ENCODE peak calls at places on chromosomes 13 and 19, in four cellular contexts. M is ovary, D is vagina, H is fibroblast of pulmonary artery. S is an unnamed sample.

GRCh38 chr13:113776231-113777125 is 17.5 kb downstream of the TMEM255B start:
- DNase-seq in M (no peak), D (no peak), H (no peak), S (no peak)

GRCh38 chr19:33546656-33547055 is 25.1 kb upstream of the PEPD start:
- DNase-seq in M (no peak), D (no peak), H (no peak), S (no peak)

GRCh38 chr19:48385461-48386087 is 5.8 kb downstream of the KDELR1 start:
- DNase-seq in M (no peak), D (no peak), H (no peak), S (no peak)

GRCh38 chr19:47541507-47541906 is 26.6 kb upstream of the NAPA start:
- DNase-seq in M (no peak), D (no peak), H (no peak), S (no peak)

GRCh38 chr19:3132971-3133792 is 2.7 kb upstream of the GNA15 start:
- DNase-seq in M (no peak), D (no peak), H (peak), S (no peak)

GRCh38 chr13:30743319-30744055 is 8.1 kb downstream of the ALOX5AP start:
- DNase-seq in M (peak), D (peak), H (peak), S (peak)

GRCh38 chr13:99158846-99159245 is 41.8 kb upstream of the UBAC2 start:
- DNase-seq in M (no peak), D (no peak), H (no peak), S (no peak)

GRCh38 chr19:45130888-45131615 is 29.7 kb downstream of the NKPD1 start:
- DNase-seq in M (no peak), D (no peak), H (no peak), S (no peak)

GRCh38 chr19:48608798-48609263 is 2.3 kb downstream of the SPACA4 start:
- DNase-seq in M (no peak), D (no peak), H (peak), S (peak)

GRCh38 chr13:60397693-60398437 is 845 bp downstream of the TDRD3 start:
- DNase-seq in M (peak), D (no peak), H (peak), S (peak)

GRCh38 chr19:40257096-40257517 is 28.0 kb downstream of the AKT2 start:
- DNase-seq in M (no peak), D (no peak), H (no peak), S (no peak)

GRCh38 chr19:35459414-35460082 is 11.5 kb downstream of the FFAR2 start:
- DNase-seq in M (peak), D (no peak), H (peak), S (peak)

GRCh38 chr19:8148410-8149231 is 771 bp downstream of the FBN3 start:
- DNase-seq in M (no peak), D (no peak), H (no peak), S (no peak)

GRCh38 chr19:30167976-30168635 is 204.1 kb upstream of the ZNF536 start:
- DNase-seq in M (no peak), D (peak), H (no peak), S (no peak)

GRCh38 chr19:16266586-16266942 is 58.1 kb upstream of the KLF2 start:
- DNase-seq in M (no peak), D (no peak), H (no peak), S (no peak)

GRCh38 chr19:8926341-8926740 is 83.9 kb downstream of the MUC16 start:
- DNase-seq in M (no peak), D (no peak), H (no peak), S (no peak)

GRCh38 chr13:29605860-29606526 is 10.5 kb upstream of the SLC7A1 start:
- DNase-seq in M (no peak), D (no peak), H (no peak), S (no peak)

GRCh38 chr13:28347456-28348371 is 147.2 kb downstream of the FLT1 start:
- DNase-seq in M (no peak), D (no peak), H (no peak), S (peak)

GRCh38 chr13:53066411-53066810 is 37.8 kb downstream of the OLFM4 start:
- DNase-seq in M (no peak), D (no peak), H (no peak), S (no peak)

GRCh38 chr13:83796364-83796763 is 85.9 kb downstream of the SLITRK1 start:
- DNase-seq in M (no peak), D (no peak), H (no peak), S (no peak)

GRCh38 chr13:23730251-23730650 is 158.9 kb downstream of the MIPEP start:
- DNase-seq in M (no peak), D (no peak), H (no peak), S (no peak)

GRCh38 chr19:12777217-12778019 is 2.1 kb upstream of the HOOK2 start:
- DNase-seq in M (peak), D (no peak), H (peak), S (peak)

GRCh38 chr19:12778905-12779161 is 3.5 kb upstream of the HOOK2 start:
- DNase-seq in M (no peak), D (no peak), H (no peak), S (no peak)

GRCh38 chr19:12774588-12775555 is at the start of gene HOOK2:
- DNase-seq in M (peak), D (no peak), H (no peak), S (no peak)

GRCh38 chr19:12779162-12779993 is 4.0 kb upstream of the HOOK2 start:
- DNase-seq in M (peak), D (no peak), H (peak), S (peak)

DNA sequence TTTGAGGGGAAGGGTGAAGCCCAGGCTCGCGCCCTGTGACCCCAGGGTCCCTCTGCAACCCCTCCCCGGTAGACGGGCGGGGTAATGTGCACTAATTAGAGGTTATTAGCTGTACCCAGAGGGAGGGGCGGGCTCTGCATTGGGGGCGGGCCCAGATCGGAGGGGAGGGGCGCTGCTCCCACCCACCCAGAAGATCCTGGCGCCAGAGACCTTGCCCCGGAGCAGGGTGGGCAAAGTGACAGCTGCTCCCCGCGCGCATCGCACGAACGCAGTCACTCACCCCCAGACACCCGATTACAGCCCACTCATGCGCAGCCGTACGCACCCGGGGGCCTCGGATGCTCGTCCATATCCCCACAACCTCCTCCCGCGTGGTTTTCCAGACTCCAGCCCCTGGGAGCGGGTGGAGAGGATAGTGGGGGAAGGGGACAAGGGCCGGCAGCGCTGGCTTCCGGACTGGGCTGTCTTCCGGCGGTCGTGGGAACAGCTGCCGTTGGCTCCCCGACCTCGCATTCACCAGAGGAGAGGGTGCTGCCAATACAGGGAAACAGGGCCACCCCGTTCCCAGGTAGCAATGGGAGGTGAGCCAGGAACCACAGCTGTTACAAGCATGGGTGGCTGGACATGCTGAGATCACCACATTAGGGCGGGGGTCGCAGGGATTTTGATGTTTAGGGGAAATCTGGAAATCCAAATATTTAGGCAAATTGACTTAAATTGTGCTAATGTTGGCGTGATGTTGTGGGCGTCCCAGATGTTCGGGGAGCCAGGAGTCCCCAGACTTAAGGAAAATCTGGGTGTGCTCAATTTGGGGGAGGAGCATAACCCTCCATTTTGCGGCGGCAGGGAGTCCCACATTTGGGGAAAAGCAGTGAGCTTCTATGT is 2.9 kb upstream of the HOOK2 start:
- DNase-seq in M (peak), D (no peak), H (peak), S (peak)
- TF ChIP-seq CTCF in M (no peak), D (no peak), H (no peak), S (no peak)

DNA sequence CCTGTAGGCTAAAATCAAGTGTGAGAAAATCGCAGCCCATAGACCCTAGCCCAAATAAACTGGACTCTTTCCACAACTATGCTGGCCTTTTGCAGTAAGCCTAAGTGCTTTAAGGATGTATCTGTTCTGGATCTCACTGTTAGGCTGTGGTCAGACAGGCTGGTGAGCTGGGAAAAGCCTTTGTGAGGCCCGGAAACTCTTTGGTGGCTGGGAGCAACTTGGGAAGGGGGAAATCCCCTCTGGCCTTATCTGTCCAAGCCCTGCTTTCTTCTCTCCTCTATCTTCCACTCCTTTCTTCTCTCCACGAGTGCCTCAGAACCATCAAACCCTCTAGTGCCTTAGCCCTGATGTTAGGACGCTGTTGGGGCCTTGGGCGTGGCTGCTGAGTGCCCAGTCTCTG is 135.4 kb downstream of the LACC1 start:
- DNase-seq in M (no peak), D (no peak), H (no peak), S (no peak)
- H3K4me3 ChIP-seq in M (no peak), D (no peak), H (no peak), S (no peak)

DNA sequence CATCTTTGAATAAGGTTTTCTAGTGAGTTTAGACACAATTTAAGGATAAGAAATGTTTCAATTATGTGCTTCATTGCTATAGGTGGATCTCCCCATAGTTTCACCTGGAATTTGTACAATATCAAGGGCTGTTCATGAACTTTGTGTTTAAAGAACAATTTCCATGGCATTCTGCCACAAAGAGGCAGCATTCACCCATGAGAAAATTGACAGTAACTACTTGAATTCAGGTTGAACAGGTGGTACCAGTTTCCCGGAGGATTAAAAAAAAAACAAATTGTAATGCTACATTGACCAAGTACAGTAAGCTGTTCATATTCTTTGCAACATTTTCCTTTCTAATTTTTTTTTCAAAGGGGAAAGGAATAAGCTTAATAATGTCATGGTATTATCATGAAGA is 9.1 kb downstream of the SLITRK5 start:
- DNase-seq in M (no peak), D (no peak), H (no peak), S (no peak)
- TF ChIP-seq CTCF in M (no peak), D (no peak), H (no peak), S (no peak)

DNA sequence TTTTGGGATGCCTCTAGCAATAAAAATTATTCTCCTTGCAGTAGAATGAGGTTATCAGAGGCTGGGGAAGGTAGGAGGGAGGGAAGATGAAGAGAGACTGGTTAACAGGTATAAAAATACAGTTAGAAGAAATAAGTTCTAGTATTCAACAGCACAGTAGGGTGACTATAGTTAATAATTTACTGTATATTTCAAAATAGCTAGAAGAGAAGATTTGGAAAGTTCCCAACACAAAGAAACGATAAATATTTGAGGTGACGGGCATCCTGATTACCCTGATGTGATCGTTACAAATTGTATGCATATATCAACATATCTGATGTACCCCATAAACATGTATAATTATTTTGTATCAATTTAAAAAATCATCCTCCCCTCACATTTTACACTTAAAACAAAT is 93.8 kb downstream of the CDADC1 start:
- DNase-seq in M (no peak), D (no peak), H (no peak), S (no peak)
- H3K4me3 ChIP-seq in M (no peak), D (no peak), H (no peak), S (no peak)

GRCh38 chr13:44433863-44434262 is 60.2 kb downstream of the SERP2 start:
- DNase-seq in M (no peak), D (no peak), H (no peak), S (no peak)

GRCh38 chr13:44436589-44437337 is 63.1 kb downstream of the SERP2 start:
- DNase-seq in M (peak), D (peak), H (peak), S (peak)

GRCh38 chr13:44434441-44435141 is 61.0 kb downstream of the SERP2 start:
- DNase-seq in M (peak), D (no peak), H (no peak), S (no peak)

GRCh38 chr13:44437356-44438233 is 64.0 kb downstream of the SERP2 start:
- DNase-seq in M (no peak), D (no peak), H (peak), S (peak)

GRCh38 chr13:44435142-44435982 is 61.7 kb downstream of the SERP2 start:
- DNase-seq in M (peak), D (peak), H (peak), S (peak)
- TF ChIP-seq CTCF in M (no peak), D (no peak), H (no peak), S (no peak)

DNA sequence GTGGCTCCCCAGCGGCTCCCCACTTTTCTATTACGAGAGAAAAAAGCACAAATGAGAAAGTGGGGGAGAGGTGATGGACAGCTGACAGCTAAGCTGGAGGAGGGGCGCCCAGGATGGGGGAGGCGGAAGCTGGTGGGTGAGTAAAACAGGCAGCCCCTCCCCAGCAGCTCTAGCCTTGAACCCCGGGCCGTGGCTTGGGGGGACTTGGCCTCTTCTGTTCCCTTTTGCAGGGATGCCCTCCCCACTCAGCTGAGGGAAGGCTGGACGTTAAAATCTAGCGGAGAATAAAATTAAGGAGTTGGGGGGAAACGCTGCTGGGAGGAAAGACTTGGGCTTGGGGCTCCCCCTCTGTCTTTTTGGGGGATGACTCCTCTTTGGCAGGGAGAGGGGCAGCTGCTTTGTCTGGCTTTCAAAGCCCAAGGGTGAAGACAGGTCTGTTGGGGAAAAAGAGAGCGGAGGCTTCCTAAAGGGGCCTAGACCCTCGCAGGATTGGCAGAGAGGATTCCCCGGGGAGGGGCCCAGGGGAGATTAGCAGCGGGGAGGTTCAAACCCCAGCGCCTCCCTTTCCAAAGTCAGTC is 1.4 kb upstream of the SAMD1 start:
- DNase-seq in M (no peak), D (no peak), H (no peak), S (no peak)
- H3K4me3 ChIP-seq in M (peak), D (peak), H (peak), S (peak)

GRCh38 chr19:1858412-1859081 is 4.8 kb downstream of the KLF16 start:
- DNase-seq in M (no peak), D (no peak), H (no peak), S (no peak)
- TF ChIP-seq CTCF in M (no peak), D (no peak), H (no peak), S (no peak)